ENCODE peak calls at places on chromosomes 3 and 15, in five cellular contexts. C is coronary artery, F is mucosa of descending colon, J is ovary, X is cardiac fibroblast. T is an unnamed sample.

GRCh38 chr15:94909510-94909909 is 678.1 kb downstream of the MCTP2 start:
- DNase-seq in J (no peak), F (no peak), X (no peak), C (no peak), T (peak)

GRCh38 chr3:131110087-131110486 is 83.4 kb downstream of the NEK11 start:
- DNase-seq in X (peak), F (no peak), C (no peak), J (no peak), T (peak)

GRCh38 chr15:100733088-100733487 is 130.7 kb downstream of the ASB7 start:
- DNase-seq in F (no peak), J (no peak), X (peak), C (no peak), T (no peak)

GRCh38 chr3:49713336-49714105 is 6.0 kb downstream of the AMIGO3 start:
- DNase-seq in F (no peak), C (no peak), J (no peak), X (no peak), T (no peak)

GRCh38 chr3:127013196-127013595 is 30.3 kb downstream of the PLXNA1 start:
- DNase-seq in J (no peak), F (no peak), X (no peak), C (no peak), T (no peak)

GRCh38 chr3:125684199-125684598 is 88.9 kb upstream of the OSBPL11 start:
- DNase-seq in J (peak), C (no peak), X (peak), F (no peak), T (no peak)

GRCh38 chr3:122918576-122919290 is 108.8 kb downstream of the SEMA5B start:
- DNase-seq in X (peak), C (peak), F (no peak), J (no peak), T (no peak)

GRCh38 chr15:75238150-75238549 is 20.0 kb upstream of the GOLGA6C start:
- DNase-seq in J (no peak), X (no peak), C (no peak), F (no peak), T (no peak)

GRCh38 chr3:31670722-31671121 is 138.0 kb downstream of the STT3B start:
- DNase-seq in C (no peak), F (peak), J (no peak), X (no peak), T (no peak)

GRCh38 chr15:59223736-59224135 is 17.1 kb downstream of the LDHAL6B start:
- DNase-seq in F (no peak), X (peak), J (no peak), C (no peak), T (no peak)

GRCh38 chr15:89814112-89814742 is 425 bp downstream of the ANPEP start:
- DNase-seq in C (no peak), J (no peak), F (no peak), X (peak), T (no peak)

GRCh38 chr15:63015618-63016017 is 26.9 kb upstream of the TPM1 start:
- DNase-seq in X (peak), F (no peak), C (no peak), J (no peak), T (peak)

GRCh38 chr15:60695713-60696522 is 217.0 kb upstream of the ICE2 start:
- DNase-seq in X (no peak), C (no peak), J (no peak), F (no peak), T (peak)
- H3K4me3 ChIP-seq in X (no peak), C (no peak), J (no peak), F (no peak), T (no peak)

GRCh38 chr15:65304393-65305143 is at the start of gene RNU5B-1:
- DNase-seq in J (peak), F (peak), C (no peak), X (peak), T (peak)
- TF ChIP-seq CTCF in J (peak), F (peak), C (peak), X (peak), T (peak)

DNA sequence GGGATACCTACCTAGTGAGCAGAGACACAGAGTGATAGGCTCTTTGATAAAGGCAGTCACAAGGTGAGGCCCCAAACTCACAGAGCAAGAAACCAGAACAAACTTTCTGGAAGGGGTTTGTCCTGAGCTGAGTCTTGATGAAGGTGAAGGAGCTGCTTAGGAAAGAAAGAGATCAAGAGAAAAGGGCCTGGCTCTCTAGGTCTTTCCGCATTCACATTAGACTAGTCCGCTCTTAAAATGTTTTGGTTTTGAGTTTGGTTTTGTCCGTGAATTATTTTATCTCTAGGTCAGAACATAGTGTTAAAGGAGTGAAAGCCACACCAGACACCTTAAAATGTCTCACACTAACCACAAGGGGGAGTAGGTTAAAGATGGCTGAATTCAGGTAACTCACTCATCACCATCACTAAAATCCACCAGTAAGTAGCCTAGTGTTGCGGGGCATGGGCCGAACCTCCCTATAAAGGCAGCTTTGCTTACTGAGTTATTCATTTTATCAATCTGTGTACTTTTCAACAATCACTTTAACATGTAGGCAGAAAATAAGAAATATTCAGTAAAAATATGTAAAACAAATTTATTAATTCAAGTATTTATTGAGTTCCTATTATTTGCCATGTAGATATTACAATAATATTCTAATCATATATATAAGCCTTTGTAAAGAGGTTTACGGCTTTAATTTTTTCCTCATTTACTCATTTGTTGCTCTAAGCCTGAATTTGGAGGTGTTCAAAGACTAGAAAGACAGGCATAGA is 121.5 kb upstream of the TSC22D2 start:
- DNase-seq in C (no peak), J (no peak), X (peak), F (peak), T (peak)
- H3K4me3 ChIP-seq in C (no peak), J (no peak), X (no peak), F (no peak), T (no peak)

GRCh38 chr3:12890610-12891390 is 49.4 kb upstream of the RPL32 start:
- DNase-seq in F (no peak), J (no peak), X (no peak), C (no peak), T (no peak)
- TF ChIP-seq CTCF in F (no peak), J (no peak), X (no peak), C (no peak), T (no peak)

GRCh38 chr3:149535395-149535685 is 60.8 kb downstream of the TM4SF4 start:
- DNase-seq in F (no peak), X (no peak), C (no peak), J (no peak), T (no peak)
- H3K4me3 ChIP-seq in F (no peak), X (no peak), C (peak), J (no peak), T (no peak)

DNA sequence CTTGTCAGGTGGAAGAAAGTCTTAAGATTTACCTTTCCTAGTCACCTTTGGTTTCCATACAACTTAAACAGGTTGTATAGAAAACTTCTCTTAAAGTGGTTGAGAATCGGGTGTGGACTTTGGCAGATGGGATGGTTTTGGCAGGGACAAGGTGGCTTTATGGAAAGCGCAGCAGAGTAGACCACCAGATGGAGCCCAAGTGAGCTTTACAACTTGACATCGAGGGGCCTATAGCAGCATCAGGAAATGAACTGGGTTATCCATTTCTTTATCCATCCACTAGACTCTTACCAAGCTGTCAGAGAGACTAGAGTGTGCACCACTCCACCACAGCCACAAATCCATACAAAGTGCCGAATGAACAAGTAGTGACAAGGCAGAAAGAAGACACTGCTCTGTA is 85.3 kb upstream of the MBNL1 start:
- DNase-seq in X (peak), J (peak), C (no peak), F (peak), T (no peak)
- TF ChIP-seq CTCF in X (peak), J (no peak), C (no peak), F (no peak), T (no peak)

GRCh38 chr15:64093627-64094417 is at the start of gene CIAO2A:
- DNase-seq in J (peak), C (peak), F (peak), X (peak), T (peak)

GRCh38 chr15:64090527-64090926 is 3.1 kb downstream of the CIAO2A start:
- DNase-seq in J (no peak), F (peak), C (no peak), X (no peak), T (no peak)

GRCh38 chr15:64092864-64093626 is 593 bp downstream of the CIAO2A start:
- DNase-seq in X (peak), F (peak), J (peak), C (no peak), T (no peak)

GRCh38 chr15:64089553-64090280 is 3.9 kb downstream of the CIAO2A start:
- DNase-seq in X (no peak), C (no peak), J (no peak), F (no peak), T (no peak)

DNA sequence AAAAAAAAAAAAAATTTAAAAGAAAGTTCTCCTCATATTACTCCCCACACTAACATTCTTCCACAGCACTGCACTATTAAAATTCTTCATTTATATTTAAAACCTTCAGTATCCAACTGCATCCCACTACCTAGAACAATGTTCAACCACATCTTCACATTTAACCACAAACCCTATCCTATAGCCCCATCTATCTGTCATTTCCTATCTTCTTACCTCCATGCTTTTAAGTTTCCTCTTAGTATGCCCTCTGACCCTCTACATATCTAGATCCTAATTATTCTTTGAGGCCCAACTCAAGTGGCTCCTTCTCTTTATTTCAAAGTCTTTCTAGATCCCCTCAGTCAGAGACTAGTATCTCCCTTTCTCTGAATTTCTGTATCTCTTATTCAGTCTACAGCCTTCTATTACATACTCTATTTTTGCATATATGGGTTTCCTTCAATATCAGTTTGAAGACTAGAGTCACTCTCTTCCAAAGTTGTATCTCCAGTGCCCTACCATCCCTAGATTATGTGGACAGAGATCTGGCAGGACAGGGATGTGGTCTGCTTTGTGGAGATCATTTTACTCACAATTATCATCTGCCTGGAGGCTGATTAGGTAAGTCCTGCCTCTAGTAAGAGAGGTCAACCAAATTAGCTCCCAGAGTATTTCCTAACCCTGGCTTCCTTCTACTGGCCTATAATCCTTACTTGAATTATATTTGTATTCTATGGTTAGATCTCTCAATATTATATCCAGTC is 1.4 kb downstream of the CIAO2A start:
- DNase-seq in X (no peak), F (no peak), C (no peak), J (no peak), T (no peak)
- H3K4me3 ChIP-seq in X (no peak), F (no peak), C (peak), J (no peak), T (no peak)

DNA sequence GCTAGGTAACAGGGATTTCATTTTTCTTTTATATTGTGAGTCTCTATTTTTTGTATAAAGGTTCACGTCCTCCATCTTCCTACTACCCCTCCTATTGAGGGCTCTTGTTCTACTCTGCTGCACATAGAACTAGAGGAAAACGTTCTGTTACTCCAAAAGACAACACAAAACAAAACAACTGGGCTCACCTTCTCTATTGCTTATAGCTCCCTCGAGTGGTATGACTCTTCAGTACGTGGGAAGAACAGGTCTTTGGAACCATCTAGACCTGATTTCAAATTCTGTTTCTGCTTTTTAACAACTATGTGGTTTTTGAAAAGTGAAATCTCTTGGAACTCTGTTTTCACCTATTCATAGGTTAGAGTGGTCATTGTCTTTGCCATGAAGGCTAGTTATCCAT is 515.3 kb downstream of the SOX2 start:
- DNase-seq in F (no peak), C (no peak), J (no peak), X (no peak), T (peak)
- TF ChIP-seq CTCF in F (no peak), C (no peak), J (no peak), X (no peak), T (peak)